ENCODE peak calls at places on chromosomes 12 and 14, in ten cellular contexts. O, I, N, P, Z, E, Q, Y, W and A are unnamed samples. For H3K27me3, the result is how much of the 10 kb centered on the place peaks cover.

GRCh38 chr12:111410229-111411186 is 4.8 kb downstream of the SH2B3 start:
- DNase-seq in E (no peak), Q (no peak), Y (no peak), P (peak), I (no peak), O (no peak), W (no peak), Z (no peak), N (no peak), A (no peak)

GRCh38 chr14:68795602-68796417 is 2.9 kb upstream of the ZFP36L1 start:
- DNase-seq in Y (peak), I (peak), P (peak), Q (peak), Z (peak), E (peak), O (peak), W (peak), N (peak), A (peak)

GRCh38 chr14:64147126-64147790 is 146.9 kb downstream of the ESR2 start:
- DNase-seq in E (no peak), I (peak), N (no peak), O (no peak), Y (no peak), Z (no peak), Q (no peak), P (no peak), W (no peak), A (no peak)

GRCh38 chr14:25463475-25463874 is 413.5 kb upstream of the STXBP6 start:
- DNase-seq in P (no peak), O (no peak), E (no peak), Z (no peak), N (no peak), Y (no peak), Q (no peak), W (no peak), I (no peak), A (no peak)

GRCh38 chr14:35254736-35255135 is 37.4 kb upstream of the PSMA6 start:
- DNase-seq in Y (no peak), N (no peak), P (no peak), O (no peak), W (no peak), Q (no peak), E (no peak), I (no peak), Z (no peak), A (no peak)

GRCh38 chr12:100857418-100857817 is 62.8 kb downstream of the ANO4 start:
- DNase-seq in E (no peak), I (no peak), N (no peak), P (no peak), Y (no peak), Q (no peak), Z (no peak), O (no peak), W (no peak), A (no peak)

GRCh38 chr12:85575115-85576096 is 260.8 kb downstream of the RASSF9 start:
- DNase-seq in Z (peak), W (peak), N (peak), Q (peak), P (peak), O (peak), Y (peak), I (peak), E (peak), A (peak)

GRCh38 chr14:70181276-70181675 is 7.5 kb downstream of the SLC8A3 start:
- DNase-seq in I (no peak), E (no peak), Y (no peak), Q (no peak), O (no peak), Z (no peak), P (no peak), N (no peak), W (no peak), A (no peak)

GRCh38 chr14:91354221-91354916 is 63.3 kb downstream of the CCDC88C start:
- DNase-seq in Y (no peak), O (no peak), Z (no peak), Q (no peak), I (no peak), E (no peak), P (no peak), W (no peak), N (no peak), A (no peak)

GRCh38 chr14:32074887-32075572 is 2.1 kb upstream of the ARHGAP5 start:
- DNase-seq in Q (no peak), W (no peak), I (peak), O (no peak), Z (no peak), N (no peak), E (no peak), P (no peak), Y (no peak), A (no peak)

GRCh38 chr12:56487448-56488040 is 417 bp downstream of the GLS2 start:
- DNase-seq in Q (peak), P (no peak), W (peak), Y (peak), N (peak), E (peak), Z (peak), O (peak), I (no peak), A (no peak)
- TF ChIP-seq POLR2A in Q (no peak), P (no peak), W (no peak), Y (no peak), N (no peak), E (no peak), Z (no peak), O (no peak), I (no peak), A (no peak)

GRCh38 chr14:94754391-94754942 is 15.4 kb downstream of the GSC start:
- DNase-seq in Y (no peak), Q (no peak), Z (no peak), N (no peak), E (no peak), W (no peak), I (no peak), P (no peak), O (no peak), A (no peak)

GRCh38 chr14:94751321-94751720 is 18.6 kb downstream of the GSC start:
- DNase-seq in Q (no peak), Y (no peak), Z (no peak), W (no peak), I (no peak), O (no peak), E (no peak), P (no peak), N (no peak), A (no peak)

GRCh38 chr14:94752575-94752974 is 17.3 kb downstream of the GSC start:
- DNase-seq in W (no peak), O (no peak), Q (no peak), I (no peak), Y (no peak), E (no peak), Z (no peak), P (peak), N (no peak), A (no peak)

GRCh38 chr14:94751956-94752355 is 18.0 kb downstream of the GSC start:
- DNase-seq in P (no peak), Z (no peak), Y (no peak), E (no peak), O (no peak), I (no peak), N (no peak), Q (no peak), W (no peak), A (no peak)

GRCh38 chr14:94753067-94753466 is 16.8 kb downstream of the GSC start:
- DNase-seq in N (no peak), Y (no peak), W (no peak), Q (no peak), P (no peak), E (no peak), I (no peak), Z (no peak), O (no peak), A (no peak)
- H3K27me3 ChIP-seq in N (under half), Y (under half), W (under half), Q (under half), P (under half), E (under half), I (under half), Z (under half), O (under half), A (under half)

GRCh38 chr12:93256258-93256969 is 121.3 kb upstream of the NUDT4 start:
- DNase-seq in N (no peak), Y (no peak), O (no peak), P (no peak), E (no peak), W (no peak), I (no peak), Q (no peak), Z (no peak), A (no peak)

GRCh38 chr12:93261505-93262094 is 116.1 kb upstream of the NUDT4 start:
- DNase-seq in Z (no peak), P (no peak), W (no peak), I (no peak), N (no peak), E (no peak), Y (no peak), O (no peak), Q (no peak), A (no peak)
- TF ChIP-seq POLR2A in Z (no peak), P (no peak), W (no peak), I (no peak), N (no peak), E (no peak), Y (no peak), O (no peak), Q (no peak), A (no peak)

GRCh38 chr14:28766505-28767238 is at the start of gene FOXG1:
- DNase-seq in Z (peak), N (no peak), P (no peak), Q (peak), E (no peak), O (no peak), W (no peak), Y (no peak), I (no peak), A (no peak)
- H3K27me3 ChIP-seq in Z (under half), N (half or more), P (half or more), Q (under half), E (under half), O (half or more), W (under half), Y (half or more), I (half or more), A (half or more)

GRCh38 chr12:124228050-124228711 is 66.7 kb upstream of the RFLNA start:
- DNase-seq in Y (no peak), P (no peak), W (no peak), Q (no peak), I (no peak), N (no peak), E (no peak), Z (no peak), O (no peak), A (no peak)

GRCh38 chr12:124225730-124226129 is 69.2 kb upstream of the RFLNA start:
- DNase-seq in Y (no peak), O (no peak), Q (no peak), E (no peak), W (no peak), I (no peak), P (no peak), N (no peak), Z (no peak), A (no peak)

GRCh38 chr12:124222368-124223245 is 72.3 kb upstream of the RFLNA start:
- DNase-seq in N (no peak), Y (no peak), Z (no peak), O (no peak), E (no peak), W (no peak), Q (no peak), P (no peak), I (no peak), A (no peak)

GRCh38 chr12:124230117-124230757 is 64.7 kb upstream of the RFLNA start:
- DNase-seq in O (no peak), Z (no peak), N (no peak), Y (no peak), I (no peak), Q (no peak), E (no peak), P (no peak), W (no peak), A (no peak)

DNA sequence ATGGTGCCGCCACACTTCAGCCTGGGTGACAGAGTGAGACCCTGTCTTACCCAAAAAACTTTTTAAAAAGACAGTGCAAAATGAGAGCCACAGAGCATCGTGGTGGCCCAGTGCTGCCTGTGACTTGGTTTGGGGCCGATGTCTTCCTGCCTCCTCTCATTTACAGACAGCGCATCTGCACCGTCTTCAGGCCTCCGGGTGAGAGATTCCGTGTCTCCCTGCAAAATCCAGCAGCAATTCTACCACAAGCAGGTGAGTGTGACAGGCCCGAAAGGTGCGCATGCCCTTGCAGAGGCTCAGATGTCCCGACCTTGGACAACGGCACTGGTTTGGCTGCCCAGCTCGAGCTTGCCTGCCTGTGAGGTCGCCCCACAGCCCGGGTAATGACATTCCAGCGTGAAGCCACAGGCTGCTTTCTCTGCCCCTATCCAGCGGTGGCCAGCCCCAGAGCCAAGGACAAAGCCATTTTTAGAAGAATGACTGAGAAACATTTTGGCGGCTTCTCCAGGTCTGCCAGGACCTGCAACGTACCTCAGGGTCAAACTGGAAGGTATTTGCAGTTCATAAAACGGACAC is 70.3 kb upstream of the RFLNA start:
- DNase-seq in Q (no peak), W (no peak), O (no peak), Y (no peak), E (no peak), N (no peak), P (no peak), Z (no peak), I (no peak), A (no peak)
- TF ChIP-seq POLR2A in Q (no peak), W (no peak), O (no peak), Y (no peak), E (no peak), N (no peak), P (no peak), Z (no peak), I (no peak), A (no peak)

DNA sequence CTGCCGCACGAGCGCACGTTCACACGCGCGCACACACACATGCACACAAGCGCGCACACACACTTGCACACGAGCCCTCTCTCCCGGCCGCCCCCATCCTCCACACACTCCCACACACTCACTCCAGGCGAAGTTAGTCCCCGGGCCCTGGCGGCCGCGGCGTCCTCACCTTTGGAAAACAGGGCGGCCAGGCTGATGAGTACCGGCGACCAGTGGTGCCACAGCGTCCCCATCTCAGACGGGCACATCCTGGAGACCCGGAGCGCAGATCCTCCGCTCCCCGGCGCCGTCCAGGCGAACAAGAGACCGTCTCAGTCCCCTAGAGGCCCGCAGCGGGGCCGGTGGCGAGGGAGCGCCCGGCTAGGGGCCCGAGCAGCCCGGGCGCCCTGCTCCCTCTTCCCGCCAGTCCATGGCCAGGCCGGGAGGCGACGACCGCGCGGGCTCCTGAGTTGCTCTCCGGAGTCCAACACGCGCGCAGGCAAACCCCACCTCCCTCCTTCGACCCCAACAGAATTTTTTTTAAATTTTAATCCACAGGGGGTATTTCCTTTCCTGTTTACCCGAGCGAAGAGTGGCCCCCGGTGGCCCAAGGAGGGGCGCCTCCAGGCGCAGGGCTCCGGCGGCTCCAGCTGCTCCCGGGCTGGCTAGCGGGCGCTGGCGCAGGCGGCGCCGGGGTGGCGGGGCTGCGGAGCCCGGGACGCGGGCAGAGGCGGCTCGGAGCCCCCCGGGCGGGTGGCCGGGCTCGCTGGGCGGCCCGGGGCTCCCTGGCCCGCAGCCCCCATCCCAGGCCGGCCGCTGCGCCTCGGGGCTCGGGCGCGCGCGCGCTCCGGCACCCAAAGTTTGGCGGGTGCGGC is 506 bp downstream of the TMEM132D start:
- DNase-seq in Q (no peak), W (no peak), O (no peak), E (no peak), Z (no peak), N (no peak), I (no peak), Y (no peak), P (no peak), A (no peak)
- H3K27me3 ChIP-seq in Q (under half), W (under half), O (under half), E (under half), Z (under half), N (half or more), I (under half), Y (under half), P (under half), A (under half)

DNA sequence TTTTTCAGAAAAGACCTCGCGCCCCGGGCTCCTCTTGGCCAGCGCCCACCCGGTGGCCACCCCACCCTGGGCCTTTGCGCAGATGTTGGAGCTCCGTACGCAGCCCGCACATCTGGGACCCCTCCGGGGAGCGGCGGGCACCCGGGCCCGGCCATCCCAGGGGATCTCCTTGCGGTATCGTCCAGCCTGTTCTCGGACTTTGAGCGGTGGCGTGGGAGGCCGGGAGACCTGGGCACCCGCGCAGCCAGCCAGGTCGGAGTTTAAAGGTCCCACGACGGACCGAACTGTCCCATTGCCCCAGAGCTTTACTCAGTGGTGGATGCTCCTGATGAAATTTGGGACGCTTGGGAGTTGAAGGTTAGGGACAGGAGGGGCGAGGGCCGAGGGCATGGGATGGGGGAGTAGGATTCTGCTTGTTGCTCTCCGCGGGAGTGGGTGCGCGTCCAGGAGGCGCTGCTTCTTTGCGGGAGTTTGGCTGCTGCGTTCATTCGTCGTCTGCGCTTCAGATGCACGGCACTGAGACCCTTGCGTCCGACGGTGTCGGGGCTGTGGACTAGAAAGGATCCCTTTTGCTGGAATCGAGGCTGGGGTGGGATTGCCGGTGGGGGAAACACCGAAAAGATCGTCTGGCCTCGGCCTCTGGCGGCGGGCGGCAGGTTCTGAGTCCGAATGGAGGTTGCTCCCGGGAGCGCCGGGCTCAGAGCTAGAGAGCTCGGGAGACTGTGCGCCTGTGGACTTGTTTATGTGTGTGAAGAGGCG is 1.4 kb downstream of the NTF3 start:
- DNase-seq in W (no peak), N (no peak), Z (no peak), Q (peak), O (no peak), E (no peak), Y (no peak), P (no peak), I (peak), A (no peak)
- TF ChIP-seq POLR2A in W (no peak), N (no peak), Z (no peak), Q (no peak), O (no peak), E (no peak), Y (no peak), P (no peak), I (peak), A (no peak)

GRCh38 chr14:67577909-67578749 is 21.9 kb downstream of the PIGH start:
- DNase-seq in O (no peak), Y (no peak), P (no peak), N (no peak), W (no peak), E (peak), I (no peak), Z (no peak), Q (no peak), A (no peak)
- H3K27me3 ChIP-seq in O (under half), Y (under half), P (under half), N (under half), W (under half), E (under half), I (under half), Z (under half), Q (under half), A (under half)

DNA sequence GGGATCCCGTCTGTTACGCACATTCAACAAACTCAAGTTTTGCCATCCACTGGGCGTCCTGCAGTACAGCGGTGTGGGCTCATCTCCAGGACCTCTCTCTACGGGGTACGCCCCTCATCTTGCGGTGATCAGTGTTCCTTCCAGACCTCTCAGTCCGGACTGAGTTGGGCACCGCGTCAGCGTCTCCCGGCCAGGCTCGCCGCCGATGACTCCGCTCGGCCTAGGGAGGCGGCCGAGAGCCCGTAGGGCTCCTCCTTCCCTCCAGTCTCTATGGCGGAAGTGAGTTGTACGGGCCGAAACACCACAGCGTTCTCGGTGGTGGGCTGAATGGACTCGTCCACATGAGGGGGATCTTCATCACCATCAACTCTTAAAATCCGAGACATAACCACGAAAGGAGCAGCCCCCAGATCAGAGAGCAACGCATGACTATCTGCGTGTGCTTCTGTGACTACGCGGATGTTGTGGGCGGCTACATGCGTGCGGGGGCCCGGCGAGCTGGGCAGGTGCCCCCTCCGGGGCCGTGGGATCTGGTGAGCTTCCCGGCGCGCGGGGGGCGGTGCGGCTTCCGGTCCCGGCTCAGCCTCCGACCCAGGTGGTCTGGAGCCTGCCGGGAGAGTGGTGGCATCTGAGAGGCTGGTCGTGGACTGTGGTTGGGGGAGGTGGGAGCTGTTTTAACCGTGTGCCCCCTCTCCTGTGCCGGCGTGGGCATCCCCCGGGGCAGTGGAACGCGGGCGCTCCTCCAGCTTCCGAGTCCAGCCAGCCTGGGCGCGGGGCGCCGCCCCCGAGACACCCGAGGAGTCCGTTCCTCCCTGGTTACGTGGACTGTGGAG is at the start of gene ATG101:
- DNase-seq in Z (peak), E (peak), W (peak), Y (peak), P (peak), N (peak), O (peak), Q (peak), I (peak), A (peak)
- TF ChIP-seq POLR2A in Z (no peak), E (peak), W (peak), Y (peak), P (peak), N (no peak), O (peak), Q (peak), I (peak), A (peak)